ENCODE peak calls at places on chromosomes 4 and X, in eight cellular contexts. Z is immature natural killer cell, L is substantia nigra, U is dorsolateral prefrontal cortex, D is ACHN, F is LHCN-M2, Y is left lung, Q is putamen. C is an unnamed sample.

GRCh38 chrX:22629105-22629725 is 356.5 kb downstream of the CBLL2 start:
- DNase-seq in Z (no peak), L (no peak), U (no peak), D (peak), F (peak), Y (no peak), Q (no peak), C (no peak)

GRCh38 chr4:3774253-3774883 is 8.2 kb downstream of the ADRA2C start:
- DNase-seq in Z (no peak), L (no peak), U (no peak), D (no peak), F (no peak), Y (no peak), Q (no peak), C (no peak)

GRCh38 chr4:58247792-58248191 is 1137.6 kb upstream of the IGFBP7 start:
- DNase-seq in Z (no peak), L (no peak), U (no peak), D (peak), F (no peak), Y (no peak), Q (no peak), C (peak)

GRCh38 chrX:134484039-134484438 is 24.1 kb downstream of the HPRT1 start:
- DNase-seq in Z (peak), L (no peak), U (no peak), D (peak), F (peak), Y (no peak), Q (no peak), C (no peak)

GRCh38 chrX:148500428-148501120 is at the start of gene AFF2:
- DNase-seq in Z (peak), L (no peak), U (peak), D (peak), F (peak), Y (no peak), Q (no peak), C (peak)

GRCh38 chrX:39196192-39197102 is 395.2 kb downstream of the MID1IP1 start:
- DNase-seq in Z (peak), L (no peak), U (no peak), D (no peak), F (peak), Y (no peak), Q (no peak), C (no peak)

GRCh38 chr4:40856836-40857362 is 107.1 kb downstream of the NSUN7 start:
- DNase-seq in Z (no peak), L (peak), U (peak), D (peak), F (no peak), Y (peak), Q (peak), C (peak)

GRCh38 chr4:23245196-23245595 is 552.5 kb downstream of the GBA3 start:
- DNase-seq in Z (no peak), L (no peak), U (no peak), D (no peak), F (no peak), Y (no peak), Q (no peak), C (no peak)

GRCh38 chrX:73262991-73263390 is 48.3 kb upstream of the NAP1L2 start:
- DNase-seq in Z (no peak), L (no peak), U (no peak), D (peak), F (peak), Y (no peak), Q (no peak), C (no peak)

GRCh38 chr4:115233600-115233999 is 120.2 kb upstream of the NDST4 start:
- DNase-seq in Z (no peak), L (no peak), U (no peak), D (no peak), F (no peak), Y (no peak), Q (no peak), C (no peak)

GRCh38 chrX:154597221-154597620 is 12.3 kb downstream of the CTAG1A start:
- DNase-seq in Z (no peak), L (no peak), U (no peak), D (no peak), F (no peak), Y (no peak), Q (no peak), C (no peak)

GRCh38 chrX:155534800-155535199 is 76.4 kb upstream of the F8A3 start:
- DNase-seq in Z (no peak), L (no peak), U (no peak), D (no peak), F (no peak), Y (no peak), Q (no peak), C (no peak)

GRCh38 chr4:15234585-15235126 is 193.2 kb upstream of the C1QTNF7 start:
- DNase-seq in Z (no peak), L (no peak), U (no peak), D (no peak), F (peak), Y (no peak), Q (no peak), C (no peak)

GRCh38 chrX:101685923-101686322 is 26.3 kb upstream of the ARMCX2 start:
- DNase-seq in Z (no peak), L (no peak), U (no peak), D (no peak), F (no peak), Y (no peak), Q (no peak), C (no peak)

GRCh38 chrX:154043003-154043402 is 23.3 kb upstream of the IRAK1 start:
- DNase-seq in Z (no peak), L (no peak), U (no peak), D (no peak), F (peak), Y (no peak), Q (no peak), C (no peak)

GRCh38 chrX:116607766-116608165 is 145.0 kb upstream of the CT83 start:
- DNase-seq in Z (no peak), L (no peak), U (no peak), D (no peak), F (no peak), Y (no peak), Q (no peak), C (no peak)

GRCh38 chr4:89438102-89438831 is 130.7 kb upstream of the GPRIN3 start:
- DNase-seq in Z (peak), L (no peak), U (no peak), D (peak), F (peak), Y (peak), Q (no peak), C (no peak)

GRCh38 chrX:72216973-72217372 is 21.9 kb downstream of the ERCC6L start:
- DNase-seq in Z (no peak), L (no peak), U (no peak), D (no peak), F (peak), Y (no peak), Q (no peak), C (no peak)

GRCh38 chr4:98341309-98341708 is 80.1 kb downstream of the RAP1GDS1 start:
- DNase-seq in Z (no peak), L (no peak), U (no peak), D (peak), F (peak), Y (no peak), Q (no peak), C (no peak)

GRCh38 chr4:182448281-182449151 is 205.3 kb downstream of the TENM3 start:
- DNase-seq in Z (peak), L (peak), U (peak), D (peak), F (peak), Y (peak), Q (peak), C (peak)

GRCh38 chrX:132219343-132219768 is at the start of gene RAP2C:
- DNase-seq in Z (peak), L (peak), U (peak), D (peak), F (peak), Y (peak), Q (no peak), C (peak)

GRCh38 chr4:177235026-177235425 is 74.6 kb upstream of the NEIL3 start:
- DNase-seq in Z (no peak), L (no peak), U (no peak), D (no peak), F (peak), Y (no peak), Q (no peak), C (no peak)

C was measured in endothelial cell.